ENCODE peak calls at places on chromosomes 3 and 15, in seven cellular contexts. D, R, Q, M, O, Z and U are unnamed samples.

GRCh38 chr15:34773916-34774315 is 19.1 kb upstream of the GJD2 start:
- DNase-seq in O (no peak), Z (no peak), D (no peak), R (no peak), Q (no peak), M (peak; percentile 5), U (no peak)

GRCh38 chr3:197186887-197187588 is 111.4 kb downstream of the DLG1 start:
- DNase-seq in R (no peak), D (peak; percentile 5), Q (no peak), M (peak; percentile 71), O (no peak), Z (peak; percentile 57), U (peak; percentile 92)

GRCh38 chr15:75904241-75904631 is 558 bp downstream of the FBXO22 start:
- DNase-seq in O (peak; percentile 51), Q (peak; percentile 22), M (peak; percentile 72), Z (peak; percentile 60), R (peak; percentile 1), D (no peak), U (peak; percentile 72)

GRCh38 chr3:51063074-51063473 is 322.0 kb upstream of the MANF start:
- DNase-seq in R (no peak), O (no peak), M (no peak), D (no peak), Z (peak; percentile 3), Q (no peak), U (no peak)

GRCh38 chr15:52680041-52680391 is 828 bp upstream of the ATOSA start:
- DNase-seq in D (no peak), M (no peak), Q (no peak), R (no peak), Z (no peak), O (no peak), U (peak; percentile 87)

GRCh38 chr3:115194461-115194860 is 47.4 kb upstream of the ZBTB20 start:
- DNase-seq in M (no peak), R (no peak), Q (no peak), O (no peak), D (no peak), Z (no peak), U (no peak)

GRCh38 chr15:51184637-51185036 is 89.9 kb upstream of the TNFAIP8L3 start:
- DNase-seq in O (no peak), Q (no peak), Z (peak; percentile 75), M (no peak), R (no peak), D (no peak), U (no peak)

GRCh38 chr15:42498212-42499038 is 3.0 kb downstream of the SNAP23 start:
- DNase-seq in R (no peak), D (no peak), Q (no peak), O (no peak), M (no peak), Z (no peak), U (no peak)

GRCh38 chr3:145518639-145519038 is 642.3 kb downstream of the PLOD2 start:
- DNase-seq in O (no peak), D (no peak), Z (no peak), R (no peak), M (no peak), Q (no peak), U (no peak)

GRCh38 chr3:15099364-15100098 is 583 bp upstream of the RBSN start:
- DNase-seq in Q (peak; percentile 7), O (no peak), Z (no peak), R (no peak), D (no peak), M (peak; percentile 16), U (no peak)

GRCh38 chr3:64093825-64094712 is 70.8 kb upstream of the PSMD6 start:
- DNase-seq in D (no peak), O (no peak), Z (peak; percentile 24), Q (no peak), R (no peak), M (no peak), U (no peak)

GRCh38 chr3:129240436-129240835 is 9.0 kb upstream of the COPG1 start:
- DNase-seq in M (no peak), Z (no peak), O (no peak), Q (no peak), D (no peak), R (no peak), U (no peak)

GRCh38 chr3:110743984-110744383 is 327.6 kb upstream of the NECTIN3 start:
- DNase-seq in R (no peak), D (no peak), Z (no peak), M (no peak), O (no peak), Q (no peak), U (no peak)

GRCh38 chr3:89560546-89560945 is 453.1 kb downstream of the EPHA3 start:
- DNase-seq in Z (no peak), Q (no peak), D (no peak), M (no peak), O (no peak), R (no peak), U (no peak)

GRCh38 chr3:32841875-32842505 is 24.2 kb downstream of the TRIM71 start:
- DNase-seq in R (no peak), Z (no peak), D (no peak), O (no peak), Q (no peak), M (no peak), U (no peak)

GRCh38 chr3:177835917-177836316 is 638.6 kb upstream of the TBL1XR1 start:
- DNase-seq in O (no peak), R (no peak), Z (no peak), D (no peak), M (no peak), Q (no peak), U (no peak)

GRCh38 chr15:100202309-100202943 is 139.3 kb downstream of the ADAMTS17 start:
- DNase-seq in O (no peak), R (no peak), Q (no peak), D (no peak), Z (no peak), M (no peak), U (no peak)

GRCh38 chr15:100204211-100204610 is 137.6 kb downstream of the ADAMTS17 start:
- DNase-seq in Q (no peak), M (no peak), Z (no peak), D (no peak), O (no peak), R (no peak), U (no peak)

GRCh38 chr15:100199711-100200286 is 142.0 kb downstream of the ADAMTS17 start:
- DNase-seq in D (no peak), O (no peak), M (no peak), Q (no peak), R (no peak), Z (no peak), U (no peak)

GRCh38 chr15:100200287-100200772 is 141.4 kb downstream of the ADAMTS17 start:
- DNase-seq in O (no peak), M (no peak), R (no peak), Z (no peak), D (no peak), Q (no peak), U (no peak)

DNA sequence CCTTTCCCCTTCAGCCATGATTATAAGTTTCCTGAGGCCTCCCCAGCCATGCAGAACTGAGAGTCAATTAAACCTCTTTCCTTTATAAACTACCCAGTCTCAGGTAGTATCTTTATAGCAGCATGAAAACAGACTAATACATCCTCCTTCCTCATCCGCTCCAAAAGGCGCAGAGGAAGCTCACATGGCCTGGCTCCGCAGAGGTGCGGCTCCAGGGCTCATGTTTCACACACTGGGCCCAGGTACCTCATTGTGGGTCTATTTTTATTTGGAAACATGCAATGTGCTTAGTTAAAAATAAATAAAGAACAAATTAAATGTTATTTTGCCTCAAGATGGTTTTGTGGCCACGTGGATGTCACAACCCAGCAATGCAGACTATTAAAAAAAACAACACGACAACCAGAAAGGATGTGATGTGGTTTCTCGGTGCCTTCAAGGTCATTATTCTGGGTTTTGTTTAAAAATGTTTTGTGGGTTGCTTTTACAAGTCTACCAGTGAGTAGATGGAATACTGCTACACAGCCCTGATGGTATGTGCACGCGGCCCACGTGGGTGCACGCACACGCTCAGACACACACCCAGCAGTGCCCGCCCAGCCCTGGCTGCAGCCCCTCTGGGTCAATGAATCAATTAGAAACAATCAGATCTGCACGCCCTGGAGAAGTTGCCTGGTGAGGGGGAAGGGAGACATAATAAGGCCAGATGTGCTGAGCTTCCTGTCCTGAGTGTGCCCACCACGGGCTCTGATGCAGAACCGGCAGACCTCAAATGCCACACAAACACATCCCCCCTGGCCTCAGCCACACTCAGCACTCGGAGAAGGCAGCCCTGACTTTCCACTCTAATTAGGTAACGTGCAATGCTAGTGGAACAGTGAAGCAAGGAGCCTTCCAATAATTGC is 140.1 kb downstream of the ADAMTS17 start:
- DNase-seq in O (no peak), R (no peak), M (no peak), D (no peak), Z (no peak), Q (no peak), U (no peak)
- H3K9me3 ChIP-seq in O (no peaks in the 10 kb centered on the region), R (no peaks in the 10 kb centered on the region), M (no peaks in the 10 kb centered on the region), D (no peaks in the 10 kb centered on the region), Z (no peaks in the 10 kb centered on the region), Q (no peaks in the 10 kb centered on the region), U (no peaks in the 10 kb centered on the region)

DNA sequence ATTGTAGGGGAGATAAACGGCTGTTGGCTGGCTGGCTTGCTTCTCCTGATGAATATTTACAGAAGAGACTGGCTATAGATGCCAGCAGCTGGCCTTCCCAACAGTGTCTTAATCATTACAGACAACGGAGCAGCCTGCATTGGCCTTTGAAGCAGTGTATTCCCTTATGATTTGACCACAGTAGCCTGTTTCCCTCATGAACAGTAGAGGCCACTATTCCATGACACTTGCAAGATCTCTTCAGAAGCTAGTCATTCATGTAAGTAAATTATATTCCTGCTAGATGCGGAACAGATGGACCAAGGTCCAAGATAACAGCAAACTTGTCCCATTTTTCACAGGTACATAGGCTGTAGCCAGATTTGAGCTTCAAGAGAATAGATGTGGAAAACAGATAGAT is 47.3 kb downstream of the TMCO5A start:
- DNase-seq in Q (no peak), M (peak; percentile 30), R (no peak), D (no peak), Z (peak; percentile 36), O (no peak), U (peak; percentile 48)
- H3K9me3 ChIP-seq in Q (no peaks in the 10 kb centered on the region), M (no peaks in the 10 kb centered on the region), R (no peaks in the 10 kb centered on the region), D (no peaks in the 10 kb centered on the region), Z (no peaks in the 10 kb centered on the region), O (no peaks in the 10 kb centered on the region), U (no peaks in the 10 kb centered on the region)

GRCh38 chr15:26323564-26323963 is 449.3 kb downstream of the GABRB3 start:
- DNase-seq in D (no peak), Z (no peak), O (no peak), R (no peak), Q (no peak), M (no peak), U (no peak)
- H3K9me3 ChIP-seq in D (no peaks in the 10 kb centered on the region), Z (no peaks in the 10 kb centered on the region), O (no peaks in the 10 kb centered on the region), R (no peaks in the 10 kb centered on the region), Q (no peaks in the 10 kb centered on the region), M (no peaks in the 10 kb centered on the region), U (peaks cover 30% of the 10 kb centered on the region)

GRCh38 chr3:74534611-74535010 is 79.8 kb downstream of the CNTN3 start:
- DNase-seq in Q (no peak), R (no peak), Z (no peak), D (no peak), M (no peak), O (no peak), U (no peak)

GRCh38 chr3:74535281-74535680 is 79.2 kb downstream of the CNTN3 start:
- DNase-seq in D (no peak), O (no peak), Z (no peak), M (no peak), R (no peak), Q (no peak), U (no peak)

GRCh38 chr3:74532446-74532845 is 82.0 kb downstream of the CNTN3 start:
- DNase-seq in D (no peak), R (no peak), Q (no peak), M (no peak), Z (no peak), O (no peak), U (no peak)

GRCh38 chr3:74529145-74529544 is 85.3 kb downstream of the CNTN3 start:
- DNase-seq in Q (no peak), O (no peak), Z (no peak), M (no peak), R (no peak), D (no peak), U (no peak)

GRCh38 chr3:74531491-74531890 is 83.0 kb downstream of the CNTN3 start:
- DNase-seq in D (no peak), M (no peak), Z (no peak), O (no peak), Q (no peak), R (no peak), U (no peak)
- H3K9me3 ChIP-seq in D (no peaks in the 10 kb centered on the region), M (no peaks in the 10 kb centered on the region), Z (no peaks in the 10 kb centered on the region), O (no peaks in the 10 kb centered on the region), Q (no peaks in the 10 kb centered on the region), R (no peaks in the 10 kb centered on the region), U (no peaks in the 10 kb centered on the region)